ENCODE peak calls at places on chromosome 1, in five cellular contexts. One of them, this sample, is unnamed.

GRCh38 chr1:234875328-234875952 is 253.2 kb downstream of the TOMM20 start:
- DNase-seq in adrenal gland: no peak
- DNase-seq in A549: no peak
- DNase-seq in CD8-positive, alpha-beta T cell: no peak
- DNase-seq in transverse colon: no peak
- DNase-seq in this sample: no peak

GRCh38 chr1:77413541-77414335 is 131.9 kb downstream of the AK5 start:
- DNase-seq in adrenal gland: no peak
- DNase-seq in A549: no peak
- DNase-seq in CD8-positive, alpha-beta T cell: no peak
- DNase-seq in transverse colon: no peak
- DNase-seq in this sample: no peak

GRCh38 chr1:53328490-53329182 is 766 bp upstream of the LRP8 start:
- DNase-seq in adrenal gland: no peak
- DNase-seq in A549: no peak
- DNase-seq in CD8-positive, alpha-beta T cell: no peak
- DNase-seq in transverse colon: peak; percentile 16
- DNase-seq in this sample: no peak

GRCh38 chr1:211938473-211939080 is 96.8 kb downstream of the INTS7 start:
- DNase-seq in adrenal gland: no peak
- DNase-seq in A549: no peak
- DNase-seq in CD8-positive, alpha-beta T cell: no peak
- DNase-seq in transverse colon: no peak
- DNase-seq in this sample: no peak

GRCh38 chr1:48654606-48655210 is 122.0 kb downstream of the BEND5 start:
- DNase-seq in adrenal gland: no peak
- DNase-seq in A549: no peak
- DNase-seq in CD8-positive, alpha-beta T cell: no peak
- DNase-seq in transverse colon: no peak
- DNase-seq in this sample: no peak

GRCh38 chr1:32335951-32336867 is at the start of gene MARCKSL1:
- DNase-seq in adrenal gland: peak; percentile 79
- DNase-seq in A549: peak; percentile 54
- DNase-seq in CD8-positive, alpha-beta T cell: peak; percentile 92
- DNase-seq in transverse colon: peak; percentile 88
- DNase-seq in this sample: peak; percentile 85

GRCh38 chr1:170661646-170662411 is 2.1 kb upstream of the PRRX1 start:
- DNase-seq in adrenal gland: no peak
- DNase-seq in A549: no peak
- DNase-seq in CD8-positive, alpha-beta T cell: no peak
- DNase-seq in transverse colon: no peak
- DNase-seq in this sample: no peak

GRCh38 chr1:180152588-180152987 is 2.1 kb upstream of the QSOX1 start:
- DNase-seq in adrenal gland: no peak
- DNase-seq in A549: no peak
- DNase-seq in CD8-positive, alpha-beta T cell: no peak
- DNase-seq in transverse colon: no peak
- DNase-seq in this sample: no peak

GRCh38 chr1:46278807-46279206 is 24.6 kb downstream of the LRRC41 start:
- DNase-seq in adrenal gland: no peak
- DNase-seq in A549: no peak
- DNase-seq in CD8-positive, alpha-beta T cell: no peak
- DNase-seq in transverse colon: no peak
- DNase-seq in this sample: no peak

GRCh38 chr1:93625582-93626327 is 55.9 kb downstream of the BCAR3 start:
- DNase-seq in adrenal gland: peak; percentile 69
- DNase-seq in A549: no peak
- DNase-seq in CD8-positive, alpha-beta T cell: no peak
- DNase-seq in transverse colon: no peak
- DNase-seq in this sample: no peak

GRCh38 chr1:36367067-36367466 is 18.7 kb downstream of the STK40 start:
- DNase-seq in adrenal gland: no peak
- DNase-seq in A549: no peak
- DNase-seq in CD8-positive, alpha-beta T cell: no peak
- DNase-seq in transverse colon: no peak
- DNase-seq in this sample: no peak

GRCh38 chr1:224406216-224406615 is 28.4 kb downstream of the WDR26 start:
- DNase-seq in adrenal gland: no peak
- DNase-seq in A549: no peak
- DNase-seq in CD8-positive, alpha-beta T cell: no peak
- DNase-seq in transverse colon: no peak
- DNase-seq in this sample: no peak

GRCh38 chr1:117559985-117560384 is 45.9 kb upstream of the TENT5C start:
- DNase-seq in adrenal gland: no peak
- DNase-seq in A549: no peak
- DNase-seq in CD8-positive, alpha-beta T cell: no peak
- DNase-seq in transverse colon: no peak
- DNase-seq in this sample: no peak

GRCh38 chr1:161768461-161768860 is 2.3 kb downstream of the ATF6 start:
- DNase-seq in adrenal gland: no peak
- DNase-seq in A549: no peak
- DNase-seq in CD8-positive, alpha-beta T cell: no peak
- DNase-seq in transverse colon: no peak
- DNase-seq in this sample: no peak

GRCh38 chr1:202131956-202132821 is 9.5 kb downstream of the GPR37L1 start:
- DNase-seq in adrenal gland: peak; percentile 90
- DNase-seq in A549: no peak
- DNase-seq in CD8-positive, alpha-beta T cell: no peak
- DNase-seq in transverse colon: peak; percentile 38
- DNase-seq in this sample: no peak
- H3K9me3 ChIP-seq in adrenal gland: no peaks in the 10 kb centered on the region
- H3K9me3 ChIP-seq in A549: no peaks in the 10 kb centered on the region
- H3K9me3 ChIP-seq in CD8-positive, alpha-beta T cell: no peaks in the 10 kb centered on the region
- H3K9me3 ChIP-seq in transverse colon: no peaks in the 10 kb centered on the region
- H3K9me3 ChIP-seq in this sample: no peaks in the 10 kb centered on the region

GRCh38 chr1:229627003-229627402 is 956 bp downstream of the URB2 start:
- DNase-seq in adrenal gland: no peak
- DNase-seq in A549: no peak
- DNase-seq in CD8-positive, alpha-beta T cell: no peak
- DNase-seq in transverse colon: no peak
- DNase-seq in this sample: no peak

GRCh38 chr1:229623838-229624237 is 2.1 kb downstream of the TAF5L start:
- DNase-seq in adrenal gland: no peak
- DNase-seq in A549: no peak
- DNase-seq in CD8-positive, alpha-beta T cell: no peak
- DNase-seq in transverse colon: no peak
- DNase-seq in this sample: no peak

GRCh38 chr1:229624521-229624905 is 1.4 kb downstream of the TAF5L start:
- DNase-seq in adrenal gland: no peak
- DNase-seq in A549: no peak
- DNase-seq in CD8-positive, alpha-beta T cell: no peak
- DNase-seq in transverse colon: no peak
- DNase-seq in this sample: no peak

GRCh38 chr1:229624906-229625871 is 733 bp downstream of the TAF5L start:
- DNase-seq in adrenal gland: peak; percentile 49
- DNase-seq in A549: peak; percentile 46
- DNase-seq in CD8-positive, alpha-beta T cell: peak; percentile 32
- DNase-seq in transverse colon: peak; percentile 71
- DNase-seq in this sample: peak; percentile 68

GRCh38 chr1:229625893-229626831 is at the start of the genes TAF5L and URB2:
- DNase-seq in adrenal gland: peak; percentile 91
- DNase-seq in A549: peak; percentile 92
- DNase-seq in CD8-positive, alpha-beta T cell: peak; percentile 81
- DNase-seq in transverse colon: peak; percentile 90
- DNase-seq in this sample: peak; percentile 86
- H3K4me1 ChIP-seq in adrenal gland: peaks cover 39% of the 10 kb centered on the region
- H3K4me1 ChIP-seq in A549: peaks cover 26% of the 10 kb centered on the region
- H3K4me1 ChIP-seq in CD8-positive, alpha-beta T cell: peaks cover 29% of the 10 kb centered on the region
- H3K4me1 ChIP-seq in transverse colon: peaks cover 14% of the 10 kb centered on the region
- H3K4me1 ChIP-seq in this sample: peaks cover 7% of the 10 kb centered on the region

DNA sequence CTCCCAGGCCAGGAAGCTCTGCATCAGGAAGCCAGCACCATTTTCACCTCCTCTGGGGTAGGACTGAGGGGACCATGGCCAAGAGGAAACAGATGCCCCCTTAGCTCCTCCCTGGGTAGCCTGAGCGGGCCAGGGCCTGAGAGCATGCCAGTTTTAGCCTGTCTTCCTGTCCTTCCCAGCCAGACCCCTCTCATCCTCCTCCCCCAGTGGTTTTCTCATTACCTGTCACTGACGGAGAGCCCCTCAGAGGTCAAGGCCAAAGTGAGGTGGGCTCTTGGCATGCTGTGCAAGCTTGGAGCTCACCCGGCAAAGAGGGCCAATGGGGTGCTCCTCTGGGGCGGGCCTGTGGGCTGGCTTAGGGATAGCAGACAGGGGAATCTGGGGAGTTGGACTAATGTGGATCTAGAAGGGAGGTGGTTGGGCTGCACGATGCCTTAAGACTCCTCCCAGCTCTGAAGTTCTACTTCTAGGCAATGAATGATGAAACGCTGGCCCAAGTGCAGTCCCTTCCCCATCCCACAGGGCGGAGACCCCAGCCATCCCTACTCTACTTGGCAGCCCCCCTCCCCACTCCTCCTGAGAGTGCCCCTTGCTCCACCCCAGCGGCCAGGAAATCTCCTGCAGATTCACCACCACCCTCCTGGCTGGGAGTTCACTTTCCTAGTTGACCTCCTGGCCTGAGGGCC is 9.5 kb upstream of the LMNA start:
- DNase-seq in adrenal gland: no peak
- DNase-seq in A549: peak; percentile 73
- DNase-seq in CD8-positive, alpha-beta T cell: no peak
- DNase-seq in transverse colon: no peak
- DNase-seq in this sample: peak; percentile 44
- TF ChIP-seq CTCF in adrenal gland: no peak
- TF ChIP-seq CTCF in A549: no peak
- TF ChIP-seq CTCF in CD8-positive, alpha-beta T cell: no peak
- TF ChIP-seq CTCF in transverse colon: peak; percentile 27
- TF ChIP-seq CTCF in this sample: no peak

DNA sequence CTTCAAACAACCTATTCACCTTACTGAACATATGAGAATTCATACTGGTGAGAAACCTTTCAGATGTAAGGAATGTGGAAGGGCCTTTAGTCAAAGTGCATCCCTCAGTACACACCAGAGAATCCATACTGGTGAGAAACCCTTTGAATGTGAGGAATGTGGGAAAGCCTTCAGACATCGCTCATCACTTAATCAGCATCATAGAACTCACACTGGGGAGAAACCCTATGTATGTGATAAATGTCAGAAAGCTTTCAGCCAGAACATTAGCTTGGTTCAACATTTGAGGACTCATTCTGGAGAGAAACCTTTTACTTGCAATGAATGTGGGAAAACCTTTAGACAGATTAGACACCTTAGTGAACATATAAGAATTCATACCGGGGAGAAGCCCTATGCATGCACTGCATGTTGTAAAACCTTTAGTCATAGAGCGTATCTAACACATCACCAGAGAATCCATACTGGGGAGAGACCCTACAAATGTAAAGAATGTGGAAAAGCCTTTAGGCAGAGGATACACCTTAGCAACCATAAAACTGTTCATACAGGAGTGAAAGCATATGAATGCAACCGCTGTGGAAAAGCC is 13.2 kb upstream of the EXO5 start:
- DNase-seq in adrenal gland: no peak
- DNase-seq in A549: peak; percentile 5
- DNase-seq in CD8-positive, alpha-beta T cell: no peak
- DNase-seq in transverse colon: no peak
- DNase-seq in this sample: no peak
- H3K9me3 ChIP-seq in adrenal gland: peaks cover 9% of the 10 kb centered on the region
- H3K9me3 ChIP-seq in A549: peaks cover 51% of the 10 kb centered on the region
- H3K9me3 ChIP-seq in CD8-positive, alpha-beta T cell: peaks cover 25% of the 10 kb centered on the region
- H3K9me3 ChIP-seq in transverse colon: peaks cover 62% of the 10 kb centered on the region
- H3K9me3 ChIP-seq in this sample: no peaks in the 10 kb centered on the region

DNA sequence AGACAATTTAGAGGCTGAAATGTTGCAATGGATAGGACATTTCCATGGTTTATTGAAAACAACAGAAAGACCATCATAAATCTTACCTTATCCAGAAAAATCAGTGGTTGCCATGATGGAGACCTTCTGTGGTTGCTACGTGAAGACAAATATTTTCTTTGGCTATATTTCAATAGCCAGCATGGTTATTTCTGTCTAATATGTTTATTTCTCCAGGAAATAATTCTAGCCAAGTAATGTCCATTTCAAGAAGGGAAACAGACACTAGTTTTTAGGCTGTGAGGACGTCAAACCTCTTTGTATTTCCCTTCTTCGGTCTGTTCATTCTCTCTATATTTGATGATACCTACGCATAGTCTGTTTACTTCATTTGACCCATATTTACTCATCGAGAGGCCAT is 49.2 kb upstream of the NFASC start:
- DNase-seq in adrenal gland: no peak
- DNase-seq in A549: no peak
- DNase-seq in CD8-positive, alpha-beta T cell: no peak
- DNase-seq in transverse colon: no peak
- DNase-seq in this sample: no peak
- H3K4me1 ChIP-seq in adrenal gland: peaks cover 26% of the 10 kb centered on the region
- H3K4me1 ChIP-seq in A549: no peaks in the 10 kb centered on the region
- H3K4me1 ChIP-seq in CD8-positive, alpha-beta T cell: no peaks in the 10 kb centered on the region
- H3K4me1 ChIP-seq in transverse colon: peaks cover 10% of the 10 kb centered on the region
- H3K4me1 ChIP-seq in this sample: no peaks in the 10 kb centered on the region